ENCODE peak calls at places on chromosomes 4 and X, in five cellular contexts. K, Y, C, D and V are unnamed samples.

GRCh38 chrX:41958861-41959260 is 35.5 kb upstream of the CASK start:
- DNase-seq in C (no peak), D (no peak), Y (no peak), K (no peak), V (no peak)

GRCh38 chr4:100644150-100644549 is 126.3 kb upstream of the EMCN start:
- DNase-seq in Y (no peak), C (no peak), K (no peak), D (no peak), V (no peak)

GRCh38 chrX:72125331-72126047 is 6.2 kb downstream of the RTL5 start:
- DNase-seq in Y (no peak), K (no peak), C (no peak), D (no peak), V (no peak)

GRCh38 chr4:15751155-15751554 is 27.0 kb upstream of the CD38 start:
- DNase-seq in C (no peak), Y (no peak), D (no peak), K (no peak), V (no peak)

GRCh38 chr4:94924566-94924965 is 166.8 kb downstream of the BMPR1B start:
- DNase-seq in Y (no peak), K (no peak), C (no peak), D (no peak), V (no peak)

GRCh38 chr4:174012135-174012923 is 271.1 kb downstream of the FBXO8 start:
- DNase-seq in Y (no peak), D (no peak), C (peak; percentile 57), K (no peak), V (no peak)

GRCh38 chr4:75995727-75996126 is 5.0 kb upstream of the SDAD1 start:
- DNase-seq in K (no peak), C (peak; percentile 60), D (no peak), Y (peak; percentile 65), V (peak; percentile 23)

GRCh38 chr4:152197211-152197610 is 338.7 kb downstream of the FBXW7 start:
- DNase-seq in D (no peak), Y (no peak), K (no peak), C (no peak), V (no peak)

GRCh38 chrX:112555831-112556230 is 123.9 kb downstream of the LHFPL1 start:
- DNase-seq in K (no peak), C (no peak), D (no peak), Y (no peak), V (no peak)

DNA sequence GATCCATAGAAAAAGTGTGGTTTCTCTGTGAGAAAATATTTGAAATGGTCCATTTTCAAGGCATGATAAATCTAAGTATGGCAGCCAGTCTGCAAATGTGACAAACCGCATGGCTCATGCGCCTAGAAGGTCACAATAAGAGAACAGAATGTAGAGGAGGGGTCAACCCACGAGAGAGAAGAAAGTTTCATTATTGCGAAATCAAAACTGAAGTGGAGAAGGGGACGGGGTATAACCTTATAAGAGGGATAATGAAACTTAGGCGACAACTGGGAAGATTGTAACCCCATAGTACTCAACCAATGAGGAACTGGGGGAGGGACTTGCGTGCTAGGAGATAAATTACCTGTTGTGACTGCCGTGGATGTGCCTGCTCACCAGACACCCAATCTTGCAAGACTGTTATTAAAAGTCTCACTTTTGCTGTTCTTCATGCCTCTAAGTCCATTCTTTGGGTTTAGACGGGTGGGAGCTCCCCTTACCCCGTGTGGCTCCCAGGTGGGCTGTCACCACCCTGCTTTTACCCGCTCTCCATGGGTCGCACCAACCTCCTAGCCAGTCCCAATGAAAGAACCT is 21.3 kb upstream of the ZCCHC4 start:
- DNase-seq in C (no peak), Y (no peak), K (no peak), D (no peak), V (no peak)
- H4K91ac ChIP-seq in C (no peak overlapping the region), Y (no peak overlapping the region), K (no peak overlapping the region), D (peak overlapping the region; percentile 68), V (no peak overlapping the region)

GRCh38 chr4:336099-336892 is 1.3 kb upstream of the ZNF141 start:
- DNase-seq in K (peak; percentile 29), Y (no peak), C (peak; percentile 17), D (no peak), V (peak; percentile 15)

GRCh38 chr4:337932-338758 is 531 bp downstream of the ZNF141 start:
- DNase-seq in D (peak; percentile 40), C (peak; percentile 72), Y (peak; percentile 36), K (no peak), V (no peak)

GRCh38 chr4:338759-339097 is 1.1 kb downstream of the ZNF141 start:
- DNase-seq in D (no peak), C (peak; percentile 6), Y (no peak), K (no peak), V (no peak)

GRCh38 chr4:336893-337142 is 796 bp upstream of the ZNF141 start:
- DNase-seq in C (no peak), K (no peak), Y (no peak), D (no peak), V (no peak)

GRCh38 chr4:337143-337931 is at the start of gene ZNF141:
- DNase-seq in Y (peak; percentile 96), C (peak; percentile 99), K (peak; percentile 98), D (peak; percentile 99), V (peak; percentile 96)
- H3K14ac ChIP-seq in Y (peak within 1 kb of the TSS; percentile 49), C (no peak within 1 kb of the TSS), K (peak within 1 kb of the TSS; percentile 81), D (peak within 1 kb of the TSS; percentile 60), V (peak within 1 kb of the TSS; percentile 86)

GRCh38 chr4:5874811-5875465 is 17.9 kb downstream of the CRMP1 start:
- DNase-seq in K (peak; percentile 71), C (no peak), D (no peak), Y (peak; percentile 44), V (no peak)

GRCh38 chr4:5882947-5883346 is 9.9 kb downstream of the CRMP1 start:
- DNase-seq in Y (no peak), C (no peak), D (no peak), K (no peak), V (no peak)

GRCh38 chr4:5883916-5884315 is 9.0 kb downstream of the CRMP1 start:
- DNase-seq in C (peak; percentile 19), Y (no peak), K (no peak), D (no peak), V (no peak)

GRCh38 chr4:5881340-5881739 is 11.5 kb downstream of the CRMP1 start:
- DNase-seq in C (no peak), D (no peak), K (no peak), Y (peak; percentile 6), V (no peak)

DNA sequence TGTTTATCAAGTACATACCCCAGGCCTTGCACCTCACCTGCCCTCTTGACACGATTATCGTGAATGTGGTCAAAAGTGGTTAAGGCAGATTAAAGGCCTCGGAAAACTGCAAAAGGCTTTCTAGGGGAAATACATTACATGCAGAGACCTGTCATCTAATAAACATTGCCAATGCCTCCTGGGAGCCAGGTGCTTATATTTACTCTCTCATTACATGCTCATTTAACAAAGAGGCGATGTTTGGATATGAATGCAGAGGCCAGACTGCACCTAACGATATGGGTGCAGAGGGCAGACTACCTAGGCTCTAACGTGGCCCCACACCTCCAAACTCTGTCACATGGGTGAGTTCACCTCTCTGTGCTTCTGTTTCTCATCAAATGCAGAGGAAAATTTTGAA is 14.5 kb downstream of the CRMP1 start:
- DNase-seq in D (no peak), K (no peak), C (no peak), Y (no peak), V (no peak)
- H3K79me1 ChIP-seq in D (no peaks in the 10 kb centered on the region), K (peaks cover 36% of the 10 kb centered on the region), C (no peaks in the 10 kb centered on the region), Y (no peaks in the 10 kb centered on the region), V (peaks cover 17% of the 10 kb centered on the region)

DNA sequence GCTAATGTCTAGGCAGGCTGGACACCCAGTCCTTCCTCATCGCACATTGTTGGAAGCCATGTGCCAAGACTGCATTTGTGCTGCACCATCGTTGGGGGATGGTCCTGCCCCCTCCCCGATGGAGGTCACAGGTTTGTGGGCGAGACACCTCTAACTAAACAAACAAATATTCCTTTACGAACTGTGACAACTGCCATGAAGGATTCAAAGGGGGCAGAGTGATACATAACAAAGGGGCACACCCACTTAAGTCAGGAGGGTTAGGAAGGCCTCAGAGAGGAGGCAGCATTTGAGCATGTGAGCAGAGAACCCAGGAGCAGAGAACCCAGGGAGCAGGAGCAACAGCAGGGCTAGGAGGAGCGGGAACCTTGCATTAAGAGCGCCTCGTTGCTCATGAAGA is 37.1 kb downstream of the TRIM2 start:
- DNase-seq in C (no peak), Y (no peak), K (no peak), D (no peak), V (no peak)
- H4K91ac ChIP-seq in C (peak overlapping the region; percentile 67), Y (no peak overlapping the region), K (no peak overlapping the region), D (no peak overlapping the region), V (no peak overlapping the region)

GRCh38 chr4:134687646-134688628 is 486.3 kb upstream of the PABPC4L start:
- DNase-seq in D (no peak), Y (no peak), K (no peak), C (no peak), V (no peak)
- H3K14ac ChIP-seq in D (no peak overlapping the region), Y (no peak overlapping the region), K (peak overlapping the region; percentile 55), C (no peak overlapping the region), V (no peak overlapping the region)

GRCh38 chrX:9127991-9128390 is 94.1 kb upstream of the FAM9B start:
- DNase-seq in D (no peak), Y (no peak), C (no peak), K (no peak), V (no peak)

GRCh38 chrX:9133426-9133825 is 99.5 kb upstream of the FAM9B start:
- DNase-seq in D (no peak), K (no peak), C (peak; percentile 61), Y (peak; percentile 64), V (no peak)

GRCh38 chrX:9132036-9132435 is 98.1 kb upstream of the FAM9B start:
- DNase-seq in D (no peak), Y (no peak), K (no peak), C (no peak), V (no peak)

GRCh38 chrX:9131066-9131465 is 97.1 kb upstream of the FAM9B start:
- DNase-seq in D (no peak), Y (peak; percentile 24), C (no peak), K (no peak), V (no peak)

DNA sequence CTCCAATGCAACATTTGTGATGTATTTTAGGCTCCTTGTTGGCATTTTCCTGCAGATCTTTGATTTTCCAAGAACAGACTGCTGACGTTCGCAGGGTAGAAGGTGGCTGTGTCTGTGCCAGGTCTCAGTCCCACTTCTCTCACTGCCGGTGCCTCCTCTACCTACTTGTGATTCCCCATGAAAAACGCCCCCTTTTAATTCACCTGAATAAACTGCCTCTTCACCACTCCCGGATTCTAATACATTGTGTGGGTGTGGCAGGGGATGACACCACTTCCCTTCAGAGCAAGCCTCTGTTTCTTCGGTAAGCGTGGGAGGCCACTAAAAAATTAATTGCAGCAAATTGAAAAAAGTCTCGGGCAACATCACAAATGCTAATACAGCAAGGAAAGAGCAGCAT is 96.1 kb upstream of the FAM9B start:
- DNase-seq in K (no peak), D (no peak), C (no peak), Y (no peak), V (no peak)
- H3K79me1 ChIP-seq in K (no peaks in the 10 kb centered on the region), D (no peaks in the 10 kb centered on the region), C (no peaks in the 10 kb centered on the region), Y (no peaks in the 10 kb centered on the region), V (no peaks in the 10 kb centered on the region)